ENCODE peak calls at places on chromosome 21, in seven cellular contexts. One of them, this sample, is unnamed.

GRCh38 chr21:32371913-32372314 is 20.9 kb downstream of the URB1 start:
- DNase-seq in fibroblast of pulmonary artery: peak
- DNase-seq in IMR-90: peak
- DNase-seq in BE2C: no peak
- DNase-seq in tibial artery: no peak
- DNase-seq in HFF-Myc: no peak
- DNase-seq in K562: no peak
- DNase-seq in this sample: no peak

GRCh38 chr21:26028183-26028582 is 142.4 kb downstream of the APP start:
- DNase-seq in IMR-90: no peak
- DNase-seq in BE2C: no peak
- DNase-seq in K562: no peak
- DNase-seq in fibroblast of pulmonary artery: no peak
- DNase-seq in HFF-Myc: no peak
- DNase-seq in tibial artery: no peak
- DNase-seq in this sample: no peak

GRCh38 chr21:34994646-34995631 is 54.2 kb downstream of the RUNX1 start:
- DNase-seq in fibroblast of pulmonary artery: no peak
- DNase-seq in BE2C: no peak
- DNase-seq in IMR-90: no peak
- DNase-seq in tibial artery: peak
- DNase-seq in K562: peak
- DNase-seq in HFF-Myc: no peak
- DNase-seq in this sample: no peak

GRCh38 chr21:44024895-44025353 is 12.8 kb downstream of the TRAPPC10 start:
- DNase-seq in K562: no peak
- DNase-seq in IMR-90: peak
- DNase-seq in HFF-Myc: no peak
- DNase-seq in tibial artery: peak
- DNase-seq in BE2C: no peak
- DNase-seq in fibroblast of pulmonary artery: peak
- DNase-seq in this sample: peak

GRCh38 chr21:31878831-31879230 is 6.0 kb downstream of the HUNK start:
- DNase-seq in tibial artery: no peak
- DNase-seq in HFF-Myc: no peak
- DNase-seq in fibroblast of pulmonary artery: no peak
- DNase-seq in K562: no peak
- DNase-seq in IMR-90: no peak
- DNase-seq in BE2C: no peak
- DNase-seq in this sample: no peak

GRCh38 chr21:24375201-24375600 is 1232.1 kb downstream of the MRPL39 start:
- DNase-seq in K562: no peak
- DNase-seq in IMR-90: no peak
- DNase-seq in tibial artery: no peak
- DNase-seq in BE2C: peak
- DNase-seq in HFF-Myc: no peak
- DNase-seq in fibroblast of pulmonary artery: no peak
- DNase-seq in this sample: no peak

GRCh38 chr21:30733026-30733425 is 14.0 kb downstream of the KRTAP21-2 start:
- DNase-seq in HFF-Myc: no peak
- DNase-seq in fibroblast of pulmonary artery: no peak
- DNase-seq in tibial artery: no peak
- DNase-seq in IMR-90: no peak
- DNase-seq in K562: no peak
- DNase-seq in BE2C: no peak
- DNase-seq in this sample: no peak

GRCh38 chr21:44285547-44285992 is at the start of gene AIRE:
- DNase-seq in BE2C: peak
- DNase-seq in IMR-90: peak
- DNase-seq in HFF-Myc: no peak
- DNase-seq in K562: no peak
- DNase-seq in fibroblast of pulmonary artery: no peak
- DNase-seq in tibial artery: no peak
- DNase-seq in this sample: no peak

GRCh38 chr21:29297483-29298347 is 1.0 kb upstream of the BACH1 start:
- DNase-seq in IMR-90: no peak
- DNase-seq in fibroblast of pulmonary artery: no peak
- DNase-seq in HFF-Myc: no peak
- DNase-seq in K562: no peak
- DNase-seq in BE2C: no peak
- DNase-seq in tibial artery: peak
- DNase-seq in this sample: peak

GRCh38 chr21:31713973-31714740 is 17.8 kb downstream of the SCAF4 start:
- DNase-seq in K562: no peak
- DNase-seq in fibroblast of pulmonary artery: no peak
- DNase-seq in BE2C: no peak
- DNase-seq in HFF-Myc: no peak
- DNase-seq in tibial artery: no peak
- DNase-seq in IMR-90: peak
- DNase-seq in this sample: no peak

GRCh38 chr21:28310711-28311110 is 682.0 kb downstream of the LTN1 start:
- DNase-seq in HFF-Myc: no peak
- DNase-seq in K562: no peak
- DNase-seq in BE2C: no peak
- DNase-seq in fibroblast of pulmonary artery: no peak
- DNase-seq in tibial artery: no peak
- DNase-seq in IMR-90: no peak
- DNase-seq in this sample: no peak

GRCh38 chr21:31874817-31875216 is 2.0 kb downstream of the HUNK start:
- DNase-seq in BE2C: no peak
- DNase-seq in K562: no peak
- DNase-seq in tibial artery: no peak
- DNase-seq in fibroblast of pulmonary artery: no peak
- DNase-seq in IMR-90: no peak
- DNase-seq in HFF-Myc: no peak
- DNase-seq in this sample: no peak

GRCh38 chr21:31218830-31219608 is 125.0 kb downstream of the TIAM1 start:
- DNase-seq in BE2C: no peak
- DNase-seq in IMR-90: peak
- DNase-seq in tibial artery: peak
- DNase-seq in HFF-Myc: no peak
- DNase-seq in fibroblast of pulmonary artery: peak
- DNase-seq in K562: no peak
- DNase-seq in this sample: peak

GRCh38 chr21:43691086-43691795 is 27.7 kb upstream of the PDXK start:
- DNase-seq in IMR-90: no peak
- DNase-seq in fibroblast of pulmonary artery: no peak
- DNase-seq in tibial artery: no peak
- DNase-seq in K562: no peak
- DNase-seq in HFF-Myc: no peak
- DNase-seq in BE2C: no peak
- DNase-seq in this sample: no peak

GRCh38 chr21:19123053-19123452 is 719.5 kb upstream of the TMPRSS15 start:
- DNase-seq in BE2C: no peak
- DNase-seq in fibroblast of pulmonary artery: no peak
- DNase-seq in K562: no peak
- DNase-seq in HFF-Myc: no peak
- DNase-seq in tibial artery: no peak
- DNase-seq in IMR-90: no peak
- DNase-seq in this sample: no peak

GRCh38 chr21:34941162-34941561 is 107.9 kb downstream of the RUNX1 start:
- DNase-seq in IMR-90: no peak
- DNase-seq in tibial artery: no peak
- DNase-seq in fibroblast of pulmonary artery: no peak
- DNase-seq in BE2C: no peak
- DNase-seq in HFF-Myc: no peak
- DNase-seq in K562: no peak
- DNase-seq in this sample: no peak

GRCh38 chr21:26683996-26684395 is 110.9 kb upstream of the CYYR1 start:
- DNase-seq in HFF-Myc: no peak
- DNase-seq in fibroblast of pulmonary artery: no peak
- DNase-seq in IMR-90: no peak
- DNase-seq in K562: no peak
- DNase-seq in BE2C: no peak
- DNase-seq in tibial artery: no peak
- DNase-seq in this sample: no peak

GRCh38 chr21:14677023-14677422 is 130.9 kb upstream of the SAMSN1 start:
- DNase-seq in fibroblast of pulmonary artery: no peak
- DNase-seq in BE2C: no peak
- DNase-seq in IMR-90: no peak
- DNase-seq in K562: no peak
- DNase-seq in HFF-Myc: no peak
- DNase-seq in tibial artery: no peak
- DNase-seq in this sample: no peak

GRCh38 chr21:43273708-43274021 is 104.9 kb downstream of the CRYAA start:
- DNase-seq in tibial artery: no peak
- DNase-seq in HFF-Myc: no peak
- DNase-seq in BE2C: peak
- DNase-seq in IMR-90: no peak
- DNase-seq in K562: no peak
- DNase-seq in fibroblast of pulmonary artery: no peak
- DNase-seq in this sample: no peak

GRCh38 chr21:31397939-31398338 is 53.9 kb upstream of the TIAM1 start:
- DNase-seq in BE2C: no peak
- DNase-seq in HFF-Myc: no peak
- DNase-seq in IMR-90: no peak
- DNase-seq in K562: no peak
- DNase-seq in tibial artery: peak
- DNase-seq in fibroblast of pulmonary artery: no peak
- DNase-seq in this sample: no peak

GRCh38 chr21:21101911-21102310 is 103.7 kb downstream of the NCAM2 start:
- DNase-seq in IMR-90: peak
- DNase-seq in HFF-Myc: no peak
- DNase-seq in tibial artery: no peak
- DNase-seq in fibroblast of pulmonary artery: peak
- DNase-seq in BE2C: peak
- DNase-seq in K562: peak
- DNase-seq in this sample: no peak

GRCh38 chr21:32329776-32330175 is 31.1 kb downstream of the MRAP start:
- DNase-seq in BE2C: no peak
- DNase-seq in HFF-Myc: no peak
- DNase-seq in K562: no peak
- DNase-seq in IMR-90: peak
- DNase-seq in tibial artery: no peak
- DNase-seq in fibroblast of pulmonary artery: peak
- DNase-seq in this sample: no peak

GRCh38 chr21:22900511-22900910 is 1902.3 kb downstream of the NCAM2 start:
- DNase-seq in HFF-Myc: no peak
- DNase-seq in IMR-90: peak
- DNase-seq in K562: no peak
- DNase-seq in tibial artery: no peak
- DNase-seq in BE2C: no peak
- DNase-seq in fibroblast of pulmonary artery: no peak
- DNase-seq in this sample: no peak

DNA sequence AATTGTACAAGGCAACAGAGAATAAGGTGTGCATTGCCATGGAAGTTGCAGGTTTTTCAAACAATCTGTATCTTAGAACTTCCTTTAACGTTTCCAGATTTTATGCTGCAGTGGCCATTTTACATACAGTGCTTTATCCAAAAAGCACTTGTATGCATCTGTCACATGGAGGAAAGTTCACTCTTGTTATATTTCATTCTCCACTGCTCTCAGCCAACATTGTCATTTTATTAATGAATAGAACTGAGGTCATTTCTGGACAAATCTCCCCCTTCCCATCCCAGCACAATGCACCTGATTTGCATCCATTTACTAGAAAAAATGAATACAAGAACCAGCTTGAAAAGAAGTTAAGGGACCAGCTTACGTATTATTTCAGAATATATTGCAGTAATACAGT is 342.0 kb downstream of the USP25 start:
- DNase-seq in BE2C: no peak
- DNase-seq in fibroblast of pulmonary artery: no peak
- DNase-seq in tibial artery: no peak
- DNase-seq in K562: no peak
- DNase-seq in HFF-Myc: no peak
- DNase-seq in IMR-90: no peak
- DNase-seq in this sample: no peak
- H3K4me3 ChIP-seq in BE2C: peak
- H3K4me3 ChIP-seq in fibroblast of pulmonary artery: no peak
- H3K4me3 ChIP-seq in tibial artery: no peak
- H3K4me3 ChIP-seq in K562: no peak
- H3K4me3 ChIP-seq in HFF-Myc: peak
- H3K4me3 ChIP-seq in IMR-90: no peak
- H3K4me3 ChIP-seq in this sample: peak

GRCh38 chr21:33703750-33704606 is 61.7 kb downstream of the ITSN1 start:
- DNase-seq in K562: no peak
- DNase-seq in BE2C: no peak
- DNase-seq in IMR-90: peak
- DNase-seq in fibroblast of pulmonary artery: no peak
- DNase-seq in HFF-Myc: no peak
- DNase-seq in tibial artery: no peak
- DNase-seq in this sample: no peak
- H3K4me3 ChIP-seq in K562: no peak
- H3K4me3 ChIP-seq in BE2C: no peak
- H3K4me3 ChIP-seq in IMR-90: no peak
- H3K4me3 ChIP-seq in fibroblast of pulmonary artery: no peak
- H3K4me3 ChIP-seq in HFF-Myc: no peak
- H3K4me3 ChIP-seq in tibial artery: no peak
- H3K4me3 ChIP-seq in this sample: no peak

DNA sequence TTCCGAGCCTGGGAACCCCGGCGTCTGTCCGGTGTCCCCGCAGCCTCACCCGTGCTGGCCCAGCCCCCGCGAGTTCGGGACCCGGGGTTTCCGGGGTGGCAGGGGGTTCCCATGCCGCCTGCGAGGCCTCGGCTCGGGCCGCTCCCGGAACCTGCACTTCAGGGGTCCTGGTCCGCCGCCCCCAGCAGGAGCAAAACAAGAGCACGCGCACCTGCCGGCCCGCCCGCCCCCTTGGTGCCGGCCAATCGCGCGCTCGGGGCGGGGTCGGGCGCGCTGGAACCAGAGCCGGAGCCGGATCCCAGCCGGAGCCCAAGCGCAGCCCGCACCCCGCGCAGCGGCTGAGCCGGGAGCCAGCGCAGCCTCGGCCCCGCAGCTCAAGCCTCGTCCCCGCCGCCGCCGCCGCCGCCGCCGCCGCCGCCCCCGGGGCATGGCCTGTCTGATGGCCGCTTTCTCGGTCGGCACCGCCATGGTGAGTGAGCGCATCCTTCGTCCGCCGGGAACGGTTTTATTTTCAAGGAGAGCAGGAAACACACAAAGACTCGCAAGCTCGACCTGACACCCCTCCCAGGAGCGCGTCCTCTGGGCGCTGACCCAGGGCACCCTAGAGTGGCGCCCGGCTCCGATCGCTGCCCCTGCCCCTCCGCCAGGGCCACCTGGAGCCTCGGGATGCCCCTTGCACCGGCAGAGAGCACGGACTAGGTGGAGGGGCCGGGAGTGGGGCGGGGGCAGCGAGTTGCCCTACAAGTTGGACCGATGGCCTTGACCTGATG is at the start of gene ABCG1:
- DNase-seq in HFF-Myc: no peak
- DNase-seq in tibial artery: peak
- DNase-seq in K562: peak
- DNase-seq in IMR-90: peak
- DNase-seq in BE2C: peak
- DNase-seq in fibroblast of pulmonary artery: peak
- DNase-seq in this sample: peak
- H3K4me3 ChIP-seq in HFF-Myc: peak
- H3K4me3 ChIP-seq in tibial artery: peak
- H3K4me3 ChIP-seq in K562: no peak
- H3K4me3 ChIP-seq in IMR-90: peak
- H3K4me3 ChIP-seq in BE2C: peak
- H3K4me3 ChIP-seq in fibroblast of pulmonary artery: peak
- H3K4me3 ChIP-seq in this sample: peak

DNA sequence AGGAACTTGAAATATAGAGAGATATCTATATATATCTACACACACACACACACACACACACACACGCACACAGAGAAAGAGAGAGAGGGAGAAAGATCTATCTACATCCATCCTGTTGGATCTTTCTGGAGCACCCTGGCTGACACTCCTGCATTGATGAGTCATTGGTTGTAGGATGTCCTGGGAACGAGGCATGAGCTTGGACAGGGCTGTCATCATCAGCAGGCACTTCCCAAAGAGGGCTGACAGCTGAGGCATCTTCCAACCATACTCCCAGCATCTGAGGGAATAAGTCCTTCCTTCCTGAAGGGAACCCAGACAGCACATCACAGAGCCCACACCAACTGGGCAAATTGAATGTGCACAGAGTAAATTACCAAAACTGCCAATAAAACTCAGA is 99.2 kb upstream of the ERG start:
- DNase-seq in HFF-Myc: no peak
- DNase-seq in tibial artery: no peak
- DNase-seq in IMR-90: no peak
- DNase-seq in BE2C: no peak
- DNase-seq in K562: no peak
- DNase-seq in fibroblast of pulmonary artery: no peak
- DNase-seq in this sample: peak
- H3K4me3 ChIP-seq in HFF-Myc: no peak
- H3K4me3 ChIP-seq in tibial artery: no peak
- H3K4me3 ChIP-seq in IMR-90: no peak
- H3K4me3 ChIP-seq in BE2C: no peak
- H3K4me3 ChIP-seq in K562: no peak
- H3K4me3 ChIP-seq in fibroblast of pulmonary artery: no peak
- H3K4me3 ChIP-seq in this sample: no peak

This sample was measured in ascending aorta.